ENCODE peak calls at places on chromosomes 1 and 21, in four cellular contexts. C is HCT116, W is K562, P is HepG2. L is an unnamed sample.

GRCh38 chr1:100502052-100502792 is 35.7 kb upstream of the GPR88 start:
- DNase-seq in P (no peak), W (no peak), C (no peak), L (no peak)

GRCh38 chr1:202858306-202858705 is 30.6 kb downstream of the RABIF start:
- DNase-seq in C (no peak), W (no peak), P (no peak), L (no peak)

GRCh38 chr1:164718821-164719220 is 159.8 kb downstream of the PBX1 start:
- DNase-seq in C (no peak), P (no peak), W (no peak), L (no peak)

GRCh38 chr1:244732846-244733450 is 80.0 kb downstream of the DESI2 start:
- DNase-seq in P (no peak), W (no peak), C (no peak), L (no peak)

GRCh38 chr1:55696181-55696580 is 481.0 kb upstream of the USP24 start:
- DNase-seq in C (no peak), W (no peak), P (no peak), L (no peak)

GRCh38 chr1:11563560-11564069 is 84.7 kb downstream of the DISP3 start:
- DNase-seq in P (no peak), W (no peak), C (no peak), L (no peak)

GRCh38 chr1:29639741-29640427 is 403.6 kb downstream of the PTPRU start:
- DNase-seq in C (peak), W (no peak), P (no peak), L (no peak)

GRCh38 chr1:239185245-239185619 is 201.1 kb upstream of the CHRM3 start:
- DNase-seq in P (no peak), C (no peak), W (no peak), L (no peak)

GRCh38 chr1:180680558-180681144 is 48.8 kb downstream of the XPR1 start:
- DNase-seq in C (no peak), W (no peak), P (no peak), L (no peak)

GRCh38 chr1:36203554-36204346 is 20.5 kb upstream of the THRAP3 start:
- DNase-seq in C (no peak), W (peak), P (no peak), L (no peak)

DNA sequence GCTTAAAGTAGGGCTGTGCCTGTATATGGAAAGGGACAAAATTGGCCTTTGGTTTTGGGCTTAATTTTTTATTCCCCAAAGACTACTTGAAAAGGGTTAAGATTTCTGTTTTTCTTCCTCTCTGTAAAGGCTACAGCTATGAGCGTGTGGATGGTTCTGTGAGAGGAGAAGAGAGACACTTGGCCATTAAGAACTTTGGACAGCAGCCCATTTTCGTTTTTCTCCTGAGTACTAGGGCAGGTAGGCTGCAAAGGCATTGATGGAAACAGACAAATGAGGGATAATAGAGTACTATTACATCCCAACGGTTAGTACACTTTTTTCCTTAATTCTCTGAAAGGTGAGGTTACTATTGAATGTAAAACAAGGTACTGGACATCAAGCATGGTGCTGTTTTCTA is 29.6 kb downstream of the CHD1L start:
- DNase-seq in W (no peak), P (no peak), C (no peak), L (no peak)
- TF ChIP-seq REST in W (no peak), P (no peak), C (no peak), L (no peak)

GRCh38 chr1:241706967-241707366 is 54.9 kb downstream of the WDR64 start:
- DNase-seq in W (no peak), C (peak), P (no peak), L (peak)
- TF ChIP-seq TCF7L2 in W (no peak), C (no peak), P (no peak), L (peak)

GRCh38 chr21:46038871-46039397 is 57.4 kb downstream of the COL6A1 start:
- DNase-seq in C (no peak), W (no peak), P (no peak), L (no peak)
- H3K27ac ChIP-seq in C (no peak), W (no peak), P (no peak), L (no peak)

DNA sequence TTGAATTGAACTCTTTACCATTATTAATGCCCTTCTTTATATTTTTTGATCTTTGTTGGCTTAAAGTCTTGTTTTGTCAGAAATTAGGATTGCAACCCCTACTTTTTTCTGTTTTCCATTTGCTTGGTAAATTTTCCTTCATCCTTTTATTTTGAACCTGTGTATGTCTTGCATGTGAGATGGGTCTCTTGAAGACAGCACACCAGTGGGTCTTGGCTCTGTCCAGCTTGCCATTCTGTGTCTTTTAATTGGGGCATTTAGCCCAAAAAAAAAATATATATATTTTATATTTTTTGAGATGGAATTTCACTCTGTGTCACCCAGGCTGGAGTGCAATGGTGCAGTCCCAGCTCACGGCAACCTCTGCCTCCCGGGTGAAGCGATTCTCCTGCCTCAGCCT is 33.6 kb downstream of the DISC1 start:
- DNase-seq in P (no peak), W (no peak), C (no peak), L (no peak)
- TF ChIP-seq REST in P (no peak), W (no peak), C (no peak), L (no peak)

GRCh38 chr1:18422954-18423353 is 57.8 kb upstream of the KLHDC7A start:
- DNase-seq in P (no peak), W (no peak), C (no peak), L (no peak)

GRCh38 chr1:18422076-18422777 is 58.5 kb upstream of the KLHDC7A start:
- DNase-seq in P (no peak), W (no peak), C (no peak), L (no peak)

GRCh38 chr1:18417317-18418269 is 63.1 kb upstream of the KLHDC7A start:
- DNase-seq in P (no peak), W (no peak), C (no peak), L (no peak)

GRCh38 chr1:18419845-18420184 is 60.9 kb upstream of the KLHDC7A start:
- DNase-seq in P (no peak), C (no peak), W (no peak), L (no peak)

DNA sequence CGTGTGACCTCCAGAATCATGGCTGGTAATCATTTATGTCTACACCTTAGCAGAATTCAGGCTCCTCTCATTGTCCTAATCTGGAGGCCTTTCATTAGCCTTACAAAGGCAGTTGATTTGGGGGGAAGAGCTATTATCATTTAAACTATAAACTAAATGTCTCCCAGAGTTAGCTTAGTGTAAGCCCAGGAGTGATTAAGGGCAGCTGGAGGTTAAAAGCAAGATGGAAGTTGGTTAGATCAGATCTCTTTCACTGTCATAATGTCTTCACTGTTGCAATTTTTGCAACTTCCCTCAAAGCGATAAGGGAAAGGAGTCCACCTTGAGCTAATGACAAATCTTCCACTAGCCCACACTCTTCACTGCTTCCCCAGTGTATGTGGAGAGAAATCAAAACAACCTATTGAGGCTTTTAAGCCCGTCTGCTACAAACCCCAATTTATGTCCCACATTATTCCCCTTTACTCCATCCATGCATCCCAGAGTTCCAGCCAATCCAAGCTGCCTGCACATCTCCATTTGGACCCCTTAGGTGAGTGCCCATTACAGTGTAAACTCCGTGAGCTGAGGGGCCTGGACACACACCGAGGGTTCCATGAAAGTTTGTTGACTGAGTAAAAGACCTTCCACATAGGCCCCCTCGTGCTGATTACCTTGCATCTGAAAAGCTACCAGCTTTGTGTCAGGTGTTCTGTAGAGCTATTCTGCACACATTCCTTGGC is 61.4 kb upstream of the KLHDC7A start:
- DNase-seq in P (no peak), C (no peak), W (no peak), L (no peak)
- TF ChIP-seq TCF7L2 in P (no peak), C (no peak), W (no peak), L (no peak)

DNA sequence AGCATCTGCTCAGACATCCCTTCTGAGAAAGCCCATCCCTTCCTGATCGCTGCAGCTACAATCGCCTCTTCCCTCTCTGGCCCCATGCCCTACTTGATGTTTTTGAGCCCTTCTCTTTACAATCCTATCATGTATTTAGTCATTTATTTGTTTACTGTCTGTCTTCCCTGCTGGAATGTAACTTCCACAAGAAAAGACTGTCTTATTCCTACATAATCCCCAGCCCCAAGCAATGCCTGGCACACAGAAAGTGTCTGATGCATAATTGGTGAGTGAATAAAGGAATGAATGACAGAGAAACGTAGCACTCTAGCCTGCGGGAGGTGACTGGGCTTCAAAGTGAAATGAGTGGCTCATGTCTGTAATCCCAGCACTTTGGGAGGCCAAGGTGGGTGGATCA is 25.4 kb downstream of the ECE1 start:
- DNase-seq in C (no peak), W (no peak), P (no peak), L (no peak)
- H3K27ac ChIP-seq in C (no peak), W (no peak), P (no peak), L (no peak)

GRCh38 chr1:46552357-46553237 is 1.1 kb upstream of the KNCN start:
- DNase-seq in P (peak), W (no peak), C (no peak), L (no peak)

GRCh38 chr1:46555081-46555432 is 3.6 kb upstream of the KNCN start:
- DNase-seq in P (no peak), C (no peak), W (no peak), L (no peak)

GRCh38 chr1:46555826-46556619 is 4.6 kb upstream of the KNCN start:
- DNase-seq in W (no peak), C (no peak), P (no peak), L (no peak)

GRCh38 chr1:46553506-46553905 is 2.1 kb upstream of the KNCN start:
- DNase-seq in P (no peak), C (no peak), W (peak), L (no peak)

GRCh38 chr1:46554236-46555080 is 3.0 kb upstream of the KNCN start:
- DNase-seq in W (peak), C (no peak), P (no peak), L (no peak)
- TF ChIP-seq REST in W (no peak), C (no peak), P (no peak), L (no peak)

GRCh38 chr1:95232646-95233320 is 1.2 kb upstream of the RWDD3 start:
- DNase-seq in C (no peak), P (no peak), W (no peak), L (no peak)

GRCh38 chr1:95233321-95233736 is 681 bp upstream of the RWDD3 start:
- DNase-seq in W (no peak), C (no peak), P (peak), L (no peak)

GRCh38 chr1:95238304-95238703 is 4.3 kb downstream of the RWDD3 start:
- DNase-seq in C (no peak), W (no peak), P (no peak), L (no peak)

GRCh38 chr1:95233737-95234493 is at the start of gene RWDD3:
- DNase-seq in P (peak), C (peak), W (peak), L (peak)

GRCh38 chr1:95236784-95237575 is 3.0 kb downstream of the RWDD3 start:
- DNase-seq in P (no peak), C (no peak), W (no peak), L (no peak)
- TF ChIP-seq TCF7L2 in P (no peak), C (no peak), W (no peak), L (no peak)

GRCh38 chr1:17014671-17015567 is 3.2 kb upstream of the ATP13A2 start:
- DNase-seq in W (no peak), P (no peak), C (no peak), L (no peak)

GRCh38 chr1:17011439-17012307 is at the start of gene ATP13A2:
- DNase-seq in C (peak), P (peak), W (peak), L (peak)

GRCh38 chr1:17016317-17016661 is 4.6 kb upstream of the ATP13A2 start:
- DNase-seq in C (no peak), W (no peak), P (no peak), L (no peak)

GRCh38 chr1:17012775-17013501 is 1.2 kb upstream of the ATP13A2 start:
- DNase-seq in P (no peak), W (no peak), C (no peak), L (no peak)

DNA sequence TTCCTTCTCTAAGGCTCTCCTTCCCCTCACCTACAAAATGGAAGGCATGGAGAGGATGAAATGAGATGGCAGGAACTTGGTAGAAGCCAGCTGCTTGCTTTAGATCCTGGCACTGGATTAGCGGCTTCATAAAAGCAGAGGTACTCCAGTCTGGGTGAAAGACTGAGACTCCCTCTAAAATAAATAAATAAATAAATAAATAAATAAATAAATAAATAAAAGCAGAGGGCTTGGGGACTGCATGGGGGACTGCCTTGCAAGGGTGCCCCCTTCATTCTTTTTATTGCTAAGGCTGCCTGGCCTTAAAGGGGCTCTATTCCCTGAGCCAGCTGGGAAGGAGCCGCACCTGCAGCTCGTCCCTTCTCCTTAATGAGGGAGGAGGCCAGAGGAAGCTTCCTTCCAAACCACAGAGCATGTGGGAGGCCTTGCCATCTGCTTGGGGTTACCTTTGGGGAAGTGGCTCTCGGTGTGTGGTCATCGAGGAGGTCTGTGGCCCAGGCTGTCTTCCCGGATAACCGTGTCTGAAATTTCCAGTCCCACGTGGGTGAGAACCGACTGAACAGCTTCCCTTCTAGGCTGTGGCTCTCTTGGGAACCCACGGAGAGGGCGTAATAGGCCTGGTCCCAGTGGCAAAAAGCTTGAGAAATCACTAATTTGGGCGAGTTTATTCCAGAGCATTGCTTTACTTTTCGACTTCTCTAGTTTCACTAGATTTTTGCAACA is 2.0 kb upstream of the ATP13A2 start:
- DNase-seq in W (peak), P (no peak), C (no peak), L (no peak)
- H3K27ac ChIP-seq in W (no peak), P (no peak), C (no peak), L (no peak)

GRCh38 chr1:23539698-23540266 is 8.7 kb upstream of the E2F2 start:
- DNase-seq in W (peak), C (peak), P (peak), L (peak)
- TF ChIP-seq REST in W (no peak), C (no peak), P (no peak), L (no peak)